ENCODE peak calls at places on chromosomes 7 and 10, in eight cellular contexts. F is left ventricle myocardium inferior; Z is BJ; I is MM.1S; J is activated gamma-delta T cell treated with Interleukin-2 at 50 U/mL for 16 hours; S is psoas muscle; P is T-helper 9 cell; Q is stimulated activated CD4-positive, alpha-beta T cell treated with anti-CD3 and anti-CD28 coated beads, Interleukin-12 subunit alpha, Interleukin-12 subunit beta, amount 100 ng/mL, for 4 hours. G is an unnamed sample.

GRCh38 chr10:114615600-114616007 is 42.5 kb downstream of the ABLIM1 start:
- DNase-seq in F (no peak), I (peak), Q (no peak), P (no peak), J (no peak), Z (no peak), S (no peak), G (no peak)

GRCh38 chr10:128070721-128071416 is 55.4 kb downstream of the MKI67 start:
- DNase-seq in I (no peak), J (no peak), F (no peak), Z (no peak), Q (no peak), P (no peak), S (no peak), G (no peak)

GRCh38 chr7:133253522-133253882 is 624 bp downstream of the EXOC4 start:
- DNase-seq in J (peak), F (no peak), P (no peak), Z (no peak), I (peak), Q (no peak), S (no peak), G (no peak)

GRCh38 chr10:80260295-80261243 is 28.9 kb downstream of the MAT1A start:
- DNase-seq in J (peak), F (no peak), Z (no peak), S (no peak), I (peak), P (peak), Q (peak), G (no peak)

GRCh38 chr7:134520130-134520529 is 7.2 kb upstream of the AKR1B10 start:
- DNase-seq in I (no peak), P (no peak), Z (no peak), S (no peak), J (no peak), F (no peak), Q (no peak), G (no peak)

GRCh38 chr10:111973306-111973705 is 210.3 kb downstream of the GPAM start:
- DNase-seq in P (no peak), J (no peak), I (no peak), F (no peak), S (no peak), Z (no peak), Q (no peak), G (no peak)

GRCh38 chr7:157513682-157514081 is 176.9 kb downstream of the DNAJB6 start:
- DNase-seq in Z (no peak), F (no peak), S (no peak), Q (no peak), I (peak), J (no peak), P (no peak), G (no peak)

GRCh38 chr10:101050206-101051069 is 11.4 kb upstream of the KAZALD1 start:
- DNase-seq in Z (no peak), F (peak), S (peak), I (peak), P (peak), J (peak), Q (peak), G (peak)

GRCh38 chr7:3979956-3980643 is 679.0 kb downstream of the SDK1 start:
- DNase-seq in P (no peak), Z (no peak), S (no peak), Q (no peak), F (no peak), J (no peak), I (no peak), G (no peak)

GRCh38 chr7:111408726-111409125 is 153.6 kb downstream of the IMMP2L start:
- DNase-seq in Z (no peak), F (no peak), S (no peak), J (no peak), I (peak), Q (no peak), P (no peak), G (no peak)

GRCh38 chr10:44571701-44572100 is 186.8 kb upstream of the CXCL12 start:
- DNase-seq in Z (peak), F (no peak), I (no peak), Q (no peak), S (no peak), P (no peak), J (no peak), G (no peak)

GRCh38 chr10:29397221-29397620 is 108.4 kb downstream of the LYZL1 start:
- DNase-seq in Q (no peak), P (no peak), Z (no peak), J (no peak), I (no peak), S (no peak), F (no peak), G (no peak)

GRCh38 chr7:39560997-39561396 is 5.2 kb upstream of the YAE1 start:
- DNase-seq in S (no peak), P (no peak), F (no peak), Z (no peak), I (no peak), Q (no peak), J (no peak), G (no peak)

GRCh38 chr7:6513541-6513940 is 37.7 kb downstream of the GRID2IP start:
- DNase-seq in I (no peak), J (no peak), S (no peak), Q (no peak), Z (no peak), F (no peak), P (no peak), G (no peak)

GRCh38 chr7:117582219-117582704 is 102.4 kb downstream of the CFTR start:
- DNase-seq in Z (peak), S (peak), J (no peak), I (no peak), P (no peak), Q (no peak), F (peak), G (no peak)

GRCh38 chr7:149787428-149788299 is 14.3 kb upstream of the ZNF467 start:
- DNase-seq in F (no peak), P (no peak), Q (no peak), Z (no peak), I (peak), S (no peak), J (no peak), G (no peak)

GRCh38 chr7:135181929-135182678 is 11.6 kb upstream of the CYREN start:
- DNase-seq in J (no peak), I (no peak), S (no peak), Z (no peak), P (no peak), Q (no peak), F (no peak), G (no peak)

GRCh38 chr7:120505770-120506169 is 232.8 kb downstream of the KCND2 start:
- DNase-seq in I (no peak), J (no peak), P (no peak), Z (no peak), S (no peak), Q (no peak), F (no peak), G (no peak)

GRCh38 chr10:70753841-70754621 is 31.1 kb downstream of the TBATA start:
- DNase-seq in Z (no peak), I (no peak), P (no peak), J (no peak), F (no peak), S (no peak), Q (no peak), G (no peak)

GRCh38 chr7:99928994-99929729 is at the start of gene GJC3:
- DNase-seq in I (peak), S (peak), P (peak), F (peak), Z (no peak), J (peak), Q (peak), G (no peak)

GRCh38 chr7:70215491-70215890 is 617.2 kb downstream of the AUTS2 start:
- DNase-seq in Q (no peak), J (no peak), F (no peak), S (no peak), P (no peak), Z (no peak), I (no peak), G (no peak)

GRCh38 chr7:105298439-105298894 is 90.3 kb downstream of the SRPK2 start:
- DNase-seq in S (no peak), P (no peak), F (no peak), J (no peak), I (peak), Z (no peak), Q (no peak), G (no peak)

GRCh38 chr10:103696411-103697145 is 158.8 kb downstream of the SH3PXD2A start:
- DNase-seq in F (peak), J (peak), I (peak), Z (peak), Q (peak), S (peak), P (peak), G (peak)

GRCh38 chr10:79380125-79380917 is 33.1 kb downstream of the PPIF start:
- DNase-seq in S (peak), I (no peak), Z (peak), J (no peak), P (no peak), Q (no peak), F (no peak), G (no peak)

GRCh38 chr7:2553831-2554581 is 1.3 kb downstream of the BRAT1 start:
- DNase-seq in Z (no peak), Q (no peak), I (no peak), P (no peak), S (peak), F (no peak), J (no peak), G (no peak)

GRCh38 chr7:158238616-158239289 is 348.9 kb downstream of the PTPRN2 start:
- DNase-seq in F (no peak), S (no peak), Q (no peak), P (no peak), I (no peak), J (no peak), Z (no peak), G (no peak)

GRCh38 chr7:341841-342638 is 52.1 kb downstream of the FOXL3 start:
- DNase-seq in P (no peak), S (peak), F (peak), Z (no peak), I (no peak), Q (no peak), J (no peak), G (no peak)

GRCh38 chr10:58622286-58622685 is 109.6 kb downstream of the BICC1 start:
- DNase-seq in S (no peak), P (no peak), J (no peak), Q (no peak), F (no peak), Z (no peak), I (no peak), G (no peak)